ENCODE peak calls at places on chromosome 2, in nine cellular contexts. Q is lung, B is fibroblast of mammary gland, Y is DND-41, C is heart right ventricle, A is brain microvascular endothelial cell, I is astrocyte, T is GM13976, L is PC-9. R is an unnamed sample.

GRCh38 chr2:234879671-234880455 is 72.0 kb upstream of the SH3BP4 start:
- DNase-seq in I (peak), A (peak), T (no peak), L (no peak), B (peak), Y (no peak), C (no peak), Q (no peak), R (no peak)

GRCh38 chr2:7676714-7677113 is 759.5 kb downstream of the RNF144A start:
- DNase-seq in L (no peak), B (peak), T (no peak), Y (no peak), I (no peak), Q (no peak), C (no peak), A (no peak), R (no peak)

GRCh38 chr2:191012845-191013616 is 940 bp downstream of the STAT1 start:
- DNase-seq in I (peak), Y (no peak), A (no peak), Q (no peak), B (peak), T (no peak), L (no peak), C (no peak), R (no peak)

GRCh38 chr2:173090973-173091660 is 15.5 kb downstream of the MAP3K20 start:
- DNase-seq in Q (no peak), C (peak), A (no peak), T (no peak), Y (no peak), L (no peak), B (no peak), I (no peak), R (no peak)

GRCh38 chr2:33484042-33484621 is 7.7 kb downstream of the RASGRP3 start:
- DNase-seq in B (no peak), Y (no peak), C (no peak), T (no peak), Q (no peak), A (no peak), I (peak), L (no peak), R (no peak)

GRCh38 chr2:182946949-182947348 is 80.5 kb upstream of the FRZB start:
- DNase-seq in I (peak), B (no peak), L (no peak), T (no peak), A (peak), Y (no peak), Q (no peak), C (no peak), R (no peak)

GRCh38 chr2:102514061-102514785 is 41.2 kb downstream of the SLC9A4 start:
- DNase-seq in A (peak), Q (no peak), C (no peak), B (peak), I (peak), T (no peak), L (peak), Y (no peak), R (no peak)

GRCh38 chr2:134926231-134926931 is 7.8 kb downstream of the CCNT2 start:
- DNase-seq in T (no peak), I (no peak), Y (no peak), Q (no peak), L (no peak), A (peak), B (peak), C (no peak), R (no peak)

GRCh38 chr2:100895402-100895801 is 75.5 kb downstream of the NPAS2 start:
- DNase-seq in I (no peak), Y (no peak), C (peak), Q (no peak), T (no peak), L (peak), A (no peak), B (no peak), R (no peak)

GRCh38 chr2:206502729-206503128 is 59.4 kb downstream of the ADAM23 start:
- DNase-seq in I (no peak), C (no peak), Y (no peak), A (no peak), T (no peak), Q (no peak), B (no peak), L (no peak), R (no peak)
- TF ChIP-seq CTCF in I (no peak), C (no peak), Y (no peak), A (no peak), T (no peak), Q (no peak), B (no peak), L (peak), R (no peak)

DNA sequence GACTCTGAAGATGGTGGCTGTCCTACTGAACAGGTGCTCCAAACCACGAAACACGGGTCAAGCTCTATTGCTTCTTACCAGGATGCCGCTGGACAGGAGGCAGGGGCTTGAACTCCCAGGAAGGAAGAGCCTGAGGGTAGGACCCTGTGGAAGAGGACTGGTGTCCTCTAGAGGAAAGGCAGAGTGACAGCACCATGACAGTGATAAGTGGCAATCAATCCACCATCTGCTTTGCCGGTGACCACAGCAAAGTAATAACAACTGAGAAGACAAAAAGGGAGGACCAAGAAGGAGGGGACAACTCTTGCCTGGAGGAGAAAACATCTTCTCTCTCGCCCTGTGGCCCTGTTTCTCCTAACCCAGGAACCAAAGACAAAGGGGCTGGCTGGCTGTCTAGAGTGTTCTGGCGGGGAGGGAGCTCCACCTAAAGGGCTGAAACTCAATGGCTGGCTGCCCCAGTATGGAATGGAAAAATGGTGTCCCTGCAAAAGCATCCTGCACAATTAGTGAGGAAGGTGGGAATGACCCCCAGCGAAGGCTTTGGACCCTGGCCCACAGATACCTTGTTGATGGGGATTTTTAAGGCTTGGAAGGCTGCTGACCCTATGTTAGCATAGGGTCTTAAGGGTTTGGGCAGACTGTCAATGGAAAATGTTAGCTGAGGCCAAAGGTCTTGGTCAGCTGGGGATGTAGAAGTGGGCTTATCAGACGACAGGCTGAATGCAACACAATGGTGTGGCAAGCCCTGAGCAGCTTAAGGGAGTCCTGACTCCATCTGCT is 35.4 kb downstream of the PROC start:
- DNase-seq in Y (no peak), C (no peak), L (peak), Q (no peak), A (no peak), B (peak), T (no peak), I (no peak), R (no peak)
- TF ChIP-seq CTCF in Y (peak), C (peak), L (peak), Q (no peak), A (peak), B (peak), T (no peak), I (no peak), R (no peak)

GRCh38 chr2:70498054-70498453 is 55.6 kb downstream of the TGFA start:
- DNase-seq in Q (no peak), C (no peak), I (no peak), T (no peak), Y (no peak), A (no peak), L (no peak), B (no peak), R (no peak)
- TF ChIP-seq CTCF in Q (no peak), C (no peak), I (no peak), T (no peak), Y (peak), A (peak), L (peak), B (peak), R (peak)

GRCh38 chr2:74199275-74199701 is 873 bp downstream of the MTHFD2 start:
- DNase-seq in B (peak), C (no peak), T (no peak), Q (no peak), A (peak), Y (no peak), L (no peak), I (no peak), R (peak)
- TF ChIP-seq CTCF in B (no peak), C (no peak), T (no peak), Q (no peak), A (no peak), Y (no peak), L (no peak), I (no peak), R (peak)

GRCh38 chr2:75424936-75425619 is 135.7 kb downstream of the EVA1A start:
- DNase-seq in C (no peak), Y (no peak), L (no peak), I (peak), A (no peak), Q (peak), T (no peak), B (peak), R (peak)
- TF ChIP-seq CTCF in C (no peak), Y (peak), L (peak), I (no peak), A (no peak), Q (no peak), T (no peak), B (peak), R (no peak)

DNA sequence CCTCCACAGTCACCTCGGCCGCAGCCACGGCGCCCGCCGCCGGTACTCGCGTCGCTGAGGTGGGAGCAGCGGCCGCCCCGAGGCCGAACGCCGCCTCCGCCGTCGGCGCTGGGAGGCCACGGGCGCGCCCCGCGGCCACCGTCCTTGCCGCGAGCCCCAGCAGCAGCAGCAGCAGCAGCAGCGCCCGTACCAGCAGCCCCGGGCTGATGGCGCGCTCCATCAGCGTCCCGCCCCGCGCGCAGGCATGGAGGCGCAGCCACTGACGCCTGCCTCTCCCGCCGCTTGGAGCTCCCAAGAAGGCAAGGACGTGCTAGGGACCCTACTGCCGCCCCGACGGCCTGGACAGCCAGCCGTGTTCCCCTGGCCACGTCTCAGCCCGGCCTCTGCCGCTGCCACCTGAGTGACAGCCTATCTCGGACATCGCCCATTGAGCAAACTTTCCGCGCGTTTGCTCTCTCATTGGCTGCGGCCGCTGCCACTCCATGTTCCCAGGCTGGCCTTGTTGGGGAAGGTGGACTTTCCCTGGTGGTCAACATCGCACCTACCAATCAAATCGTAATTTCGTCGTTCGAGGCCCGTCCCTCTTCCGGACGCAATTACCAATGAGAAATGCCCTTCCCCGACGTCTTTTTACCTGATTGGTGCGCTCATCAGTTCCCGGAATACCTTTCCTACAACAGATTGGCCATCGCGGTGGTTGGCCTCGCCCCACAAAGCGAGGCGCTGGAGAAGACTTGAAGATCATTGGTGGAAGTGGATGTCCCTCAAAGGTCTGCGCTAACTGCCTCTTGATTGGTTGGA is at the start of gene EIF2AK3:
- DNase-seq in Y (peak), A (peak), T (peak), I (peak), Q (peak), B (peak), L (peak), C (peak), R (peak)
- TF ChIP-seq CTCF in Y (no peak), A (no peak), T (no peak), I (no peak), Q (no peak), B (no peak), L (no peak), C (no peak), R (no peak)

R was measured in activated CD8-positive, alpha-beta T cell treated with anti-CD3 and anti-CD28 coated beads for 36 hours.